ENCODE peak calls at places on chromosome 3, in nine cellular contexts. R, E, F, S, Y, M, T, K and V are unnamed samples.

GRCh38 chr3:129001101-129001816 is at the start of gene EFCC1:
- DNase-seq in S (peak; percentile 92), F (peak; percentile 46), T (no peak), R (no peak), K (peak; percentile 40), Y (no peak), M (no peak), E (peak; percentile 45), V (no peak)

GRCh38 chr3:184740509-184741258 is 28.8 kb upstream of the MAGEF1 start:
- DNase-seq in M (no peak), R (peak; percentile 44), Y (no peak), T (no peak), K (no peak), S (no peak), E (no peak), F (no peak), V (no peak)

GRCh38 chr3:177211503-177212277 is 14.4 kb upstream of the TBL1XR1 start:
- DNase-seq in S (no peak), M (no peak), Y (no peak), F (peak; percentile 88), R (no peak), T (no peak), E (peak; percentile 92), K (peak; percentile 66), V (no peak)

GRCh38 chr3:11749486-11749885 is 97.2 kb downstream of the TAMM41 start:
- DNase-seq in F (no peak), T (no peak), K (no peak), M (no peak), S (no peak), R (no peak), Y (no peak), E (no peak), V (no peak)

GRCh38 chr3:105014631-105015030 is 352.1 kb upstream of the ALCAM start:
- DNase-seq in K (no peak), Y (no peak), M (no peak), F (no peak), E (no peak), R (no peak), T (no peak), S (no peak), V (no peak)

GRCh38 chr3:78459751-78460150 is 1308.0 kb downstream of the ROBO1 start:
- DNase-seq in R (no peak), F (no peak), Y (no peak), S (no peak), T (no peak), M (no peak), E (no peak), K (no peak), V (no peak)

GRCh38 chr3:110881069-110881468 is 190.5 kb upstream of the NECTIN3 start:
- DNase-seq in T (no peak), R (no peak), K (peak; percentile 70), S (peak; percentile 46), M (peak; percentile 40), E (peak; percentile 85), F (peak; percentile 65), Y (peak; percentile 1), V (peak; percentile 44)

GRCh38 chr3:14295777-14296176 is 106.6 kb upstream of the SLC6A6 start:
- DNase-seq in T (no peak), F (no peak), K (no peak), S (no peak), R (no peak), E (no peak), Y (no peak), M (no peak), V (no peak)

GRCh38 chr3:55159016-55159415 is 231.2 kb upstream of the LRTM1 start:
- DNase-seq in E (no peak), Y (no peak), S (no peak), R (no peak), F (no peak), T (no peak), K (no peak), M (no peak), V (no peak)

GRCh38 chr3:120561251-120562045 is 34.7 kb upstream of the NDUFB4 start:
- DNase-seq in Y (peak; percentile 46), S (peak; percentile 80), K (peak; percentile 40), T (no peak), F (peak; percentile 77), R (peak; percentile 48), M (peak; percentile 73), E (peak; percentile 74), V (peak; percentile 57)

GRCh38 chr3:103991461-103992115 is 1375.1 kb upstream of the ALCAM start:
- DNase-seq in K (no peak), E (no peak), S (peak; percentile 51), R (no peak), Y (no peak), M (no peak), T (no peak), F (no peak), V (no peak)

GRCh38 chr3:186682734-186683133 is 16.9 kb downstream of the HRG start:
- DNase-seq in T (no peak), M (no peak), R (no peak), S (no peak), F (no peak), E (no peak), K (no peak), Y (no peak), V (no peak)

GRCh38 chr3:43855674-43856299 is 165.0 kb downstream of the ABHD5 start:
- DNase-seq in T (peak; percentile 3), F (peak; percentile 70), Y (peak; percentile 24), M (peak; percentile 76), S (peak; percentile 77), E (peak; percentile 63), R (peak; percentile 55), K (peak; percentile 36), V (peak; percentile 34)

GRCh38 chr3:120171134-120171863 is 77.1 kb upstream of the GSK3B start:
- DNase-seq in K (no peak), F (no peak), E (no peak), S (no peak), T (no peak), Y (no peak), R (no peak), M (no peak), V (no peak)

GRCh38 chr3:14418670-14419250 is 16.4 kb downstream of the SLC6A6 start:
- DNase-seq in M (no peak), S (no peak), R (no peak), K (peak; percentile 43), F (peak; percentile 46), E (peak; percentile 57), Y (no peak), T (no peak), V (no peak)

GRCh38 chr3:18469775-18470174 is 44.6 kb upstream of the SATB1 start:
- DNase-seq in E (peak; percentile 49), Y (no peak), R (no peak), S (no peak), M (no peak), F (no peak), K (peak; percentile 49), T (no peak), V (no peak)

GRCh38 chr3:161163297-161163696 is 57.8 kb upstream of the NMD3 start:
- DNase-seq in M (no peak), Y (peak; percentile 72), T (no peak), S (no peak), E (no peak), F (no peak), K (no peak), R (no peak), V (no peak)

GRCh38 chr3:119981386-119981785 is 112.9 kb downstream of the GSK3B start:
- DNase-seq in R (no peak), K (no peak), T (no peak), Y (no peak), E (no peak), S (no peak), M (no peak), F (no peak), V (no peak)

GRCh38 chr3:159792070-159792469 is 196.6 kb upstream of the IL12A start:
- DNase-seq in S (no peak), E (no peak), Y (no peak), M (no peak), F (no peak), T (no peak), K (no peak), R (peak; percentile 14), V (peak; percentile 35)

GRCh38 chr3:49616061-49616460 is 58.1 kb upstream of the APEH start:
- DNase-seq in E (no peak), F (no peak), T (no peak), Y (no peak), R (no peak), K (no peak), M (no peak), S (no peak), V (no peak)

GRCh38 chr3:197424674-197425484 is 126.5 kb upstream of the DLG1 start:
- DNase-seq in M (no peak), S (no peak), T (no peak), F (no peak), E (no peak), Y (no peak), R (no peak), K (no peak), V (no peak)

DNA sequence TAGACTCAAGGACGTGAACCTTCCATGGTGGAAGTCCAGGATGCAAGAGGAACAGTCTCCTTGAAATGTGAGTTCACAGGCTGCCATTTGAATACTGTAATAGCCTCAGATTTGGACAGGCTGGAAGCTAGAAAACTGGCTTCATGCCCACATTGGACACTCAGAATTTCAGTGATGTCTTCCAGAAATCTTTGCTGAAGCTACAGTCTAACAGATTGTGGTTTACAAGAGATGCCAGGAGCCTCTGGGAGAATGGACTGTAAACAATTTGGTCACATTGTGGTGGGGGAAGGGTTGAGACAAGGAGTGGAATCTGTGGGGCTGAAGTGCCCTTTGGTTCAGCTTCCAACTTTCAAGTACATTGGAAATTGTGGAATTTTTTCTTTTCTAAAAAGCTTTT is 252.0 kb upstream of the PROK2 start:
- DNase-seq in E (no peak), R (no peak), M (no peak), T (no peak), F (no peak), K (no peak), S (no peak), Y (no peak), V (no peak)
- H3K27ac ChIP-seq in E (no peak overlapping the region), R (no peak overlapping the region), M (no peak overlapping the region), T (no peak overlapping the region), F (no peak overlapping the region), K (no peak overlapping the region), S (no peak overlapping the region), Y (no peak overlapping the region), V (no peak overlapping the region)

GRCh38 chr3:149466192-149466591 is 8.3 kb upstream of the TM4SF4 start:
- DNase-seq in M (no peak), K (no peak), S (no peak), E (no peak), T (no peak), R (no peak), Y (peak; percentile 67), F (no peak), V (no peak)
- H3K27ac ChIP-seq in M (no peak overlapping the region), K (no peak overlapping the region), S (no peak overlapping the region), E (no peak overlapping the region), T (no peak overlapping the region), R (no peak overlapping the region), Y (peak overlapping the region; percentile 95), F (no peak overlapping the region), V (no peak overlapping the region)

GRCh38 chr3:46701211-46701939 is at the start of gene TMIE:
- DNase-seq in T (no peak), S (peak; percentile 65), M (no peak), K (no peak), R (no peak), Y (no peak), E (no peak), F (no peak), V (no peak)
- H3K27ac ChIP-seq in T (no peak within 1 kb of the TSS), S (no peak within 1 kb of the TSS), M (no peak within 1 kb of the TSS), K (no peak within 1 kb of the TSS), R (peak within 1 kb of the TSS; percentile 11), Y (no peak within 1 kb of the TSS), E (no peak within 1 kb of the TSS), F (no peak within 1 kb of the TSS), V (peak within 1 kb of the TSS; percentile 51)

GRCh38 chr3:123319760-123320159 is 118.0 kb downstream of the SEC22A start:
- DNase-seq in T (no peak), K (no peak), Y (no peak), F (no peak), R (no peak), E (no peak), S (peak; percentile 51), M (peak; percentile 59), V (no peak)
- H3K27ac ChIP-seq in T (no peak overlapping the region), K (no peak overlapping the region), Y (no peak overlapping the region), F (no peak overlapping the region), R (no peak overlapping the region), E (no peak overlapping the region), S (no peak overlapping the region), M (no peak overlapping the region), V (no peak overlapping the region)